ENCODE peak calls at places on chromosomes 5 and 9, in ten cellular contexts. One of them, this sample, is unnamed.

GRCh38 chr5:75951716-75952115 is 131.5 kb upstream of the SV2C start:
- DNase-seq in RWPE2: no peak
- DNase-seq in CD8-positive, alpha-beta T cell: no peak
- DNase-seq in HepG2: no peak
- DNase-seq in tibial nerve: no peak
- DNase-seq in IMR-90: no peak
- DNase-seq in dorsolateral prefrontal cortex: no peak
- DNase-seq in upper lobe of right lung: no peak
- DNase-seq in fibroblast of the aortic adventitia: no peak
- DNase-seq in colonic mucosa: no peak
- DNase-seq in this sample: no peak

GRCh38 chr5:114390431-114390830 is 28.6 kb downstream of the KCNN2 start:
- DNase-seq in RWPE2: no peak
- DNase-seq in CD8-positive, alpha-beta T cell: no peak
- DNase-seq in HepG2: no peak
- DNase-seq in tibial nerve: no peak
- DNase-seq in IMR-90: peak
- DNase-seq in dorsolateral prefrontal cortex: no peak
- DNase-seq in upper lobe of right lung: no peak
- DNase-seq in fibroblast of the aortic adventitia: no peak
- DNase-seq in colonic mucosa: no peak
- DNase-seq in this sample: no peak

GRCh38 chr5:126488362-126489065 is 65.3 kb downstream of the GRAMD2B start:
- DNase-seq in RWPE2: no peak
- DNase-seq in CD8-positive, alpha-beta T cell: no peak
- DNase-seq in HepG2: no peak
- DNase-seq in tibial nerve: no peak
- DNase-seq in IMR-90: no peak
- DNase-seq in dorsolateral prefrontal cortex: no peak
- DNase-seq in upper lobe of right lung: no peak
- DNase-seq in fibroblast of the aortic adventitia: no peak
- DNase-seq in colonic mucosa: no peak
- DNase-seq in this sample: no peak

GRCh38 chr9:21715408-21715807 is 87.0 kb upstream of the MTAP start:
- DNase-seq in RWPE2: no peak
- DNase-seq in CD8-positive, alpha-beta T cell: no peak
- DNase-seq in HepG2: no peak
- DNase-seq in tibial nerve: no peak
- DNase-seq in IMR-90: no peak
- DNase-seq in dorsolateral prefrontal cortex: no peak
- DNase-seq in upper lobe of right lung: no peak
- DNase-seq in fibroblast of the aortic adventitia: peak
- DNase-seq in colonic mucosa: no peak
- DNase-seq in this sample: no peak

GRCh38 chr9:14704281-14704680 is 11.0 kb upstream of the ZDHHC21 start:
- DNase-seq in RWPE2: no peak
- DNase-seq in CD8-positive, alpha-beta T cell: no peak
- DNase-seq in HepG2: no peak
- DNase-seq in tibial nerve: no peak
- DNase-seq in IMR-90: no peak
- DNase-seq in dorsolateral prefrontal cortex: no peak
- DNase-seq in upper lobe of right lung: no peak
- DNase-seq in fibroblast of the aortic adventitia: no peak
- DNase-seq in colonic mucosa: no peak
- DNase-seq in this sample: no peak

GRCh38 chr5:169354263-169354662 is 53.3 kb upstream of the SLIT3 start:
- DNase-seq in RWPE2: no peak
- DNase-seq in CD8-positive, alpha-beta T cell: no peak
- DNase-seq in HepG2: no peak
- DNase-seq in tibial nerve: no peak
- DNase-seq in IMR-90: peak
- DNase-seq in dorsolateral prefrontal cortex: no peak
- DNase-seq in upper lobe of right lung: no peak
- DNase-seq in fibroblast of the aortic adventitia: peak
- DNase-seq in colonic mucosa: no peak
- DNase-seq in this sample: no peak

GRCh38 chr9:74025402-74025894 is 471.7 kb upstream of the RORB start:
- DNase-seq in RWPE2: no peak
- DNase-seq in CD8-positive, alpha-beta T cell: no peak
- DNase-seq in HepG2: peak
- DNase-seq in tibial nerve: no peak
- DNase-seq in IMR-90: no peak
- DNase-seq in dorsolateral prefrontal cortex: no peak
- DNase-seq in upper lobe of right lung: no peak
- DNase-seq in fibroblast of the aortic adventitia: peak
- DNase-seq in colonic mucosa: no peak
- DNase-seq in this sample: no peak

GRCh38 chr5:111183064-111183463 is 41.1 kb upstream of the CAMK4 start:
- DNase-seq in RWPE2: no peak
- DNase-seq in CD8-positive, alpha-beta T cell: no peak
- DNase-seq in HepG2: no peak
- DNase-seq in tibial nerve: no peak
- DNase-seq in IMR-90: no peak
- DNase-seq in dorsolateral prefrontal cortex: no peak
- DNase-seq in upper lobe of right lung: no peak
- DNase-seq in fibroblast of the aortic adventitia: no peak
- DNase-seq in colonic mucosa: no peak
- DNase-seq in this sample: no peak

GRCh38 chr9:71681708-71682268 is 86.5 kb downstream of the CEMIP2 start:
- DNase-seq in RWPE2: no peak
- DNase-seq in CD8-positive, alpha-beta T cell: no peak
- DNase-seq in HepG2: no peak
- DNase-seq in tibial nerve: no peak
- DNase-seq in IMR-90: peak
- DNase-seq in dorsolateral prefrontal cortex: no peak
- DNase-seq in upper lobe of right lung: no peak
- DNase-seq in fibroblast of the aortic adventitia: peak
- DNase-seq in colonic mucosa: no peak
- DNase-seq in this sample: peak

GRCh38 chr9:129322022-129322621 is 144.1 kb upstream of the IER5L start:
- DNase-seq in RWPE2: peak
- DNase-seq in CD8-positive, alpha-beta T cell: no peak
- DNase-seq in HepG2: no peak
- DNase-seq in tibial nerve: no peak
- DNase-seq in IMR-90: no peak
- DNase-seq in dorsolateral prefrontal cortex: no peak
- DNase-seq in upper lobe of right lung: peak
- DNase-seq in fibroblast of the aortic adventitia: no peak
- DNase-seq in colonic mucosa: no peak
- DNase-seq in this sample: no peak
- TF ChIP-seq CTCF in RWPE2: no peak
- TF ChIP-seq CTCF in CD8-positive, alpha-beta T cell: no peak
- TF ChIP-seq CTCF in HepG2: no peak
- TF ChIP-seq CTCF in tibial nerve: no peak
- TF ChIP-seq CTCF in IMR-90: no peak
- TF ChIP-seq CTCF in dorsolateral prefrontal cortex: no peak
- TF ChIP-seq CTCF in upper lobe of right lung: no peak
- TF ChIP-seq CTCF in fibroblast of the aortic adventitia: no peak
- TF ChIP-seq CTCF in colonic mucosa: no peak
- TF ChIP-seq CTCF in this sample: no peak

DNA sequence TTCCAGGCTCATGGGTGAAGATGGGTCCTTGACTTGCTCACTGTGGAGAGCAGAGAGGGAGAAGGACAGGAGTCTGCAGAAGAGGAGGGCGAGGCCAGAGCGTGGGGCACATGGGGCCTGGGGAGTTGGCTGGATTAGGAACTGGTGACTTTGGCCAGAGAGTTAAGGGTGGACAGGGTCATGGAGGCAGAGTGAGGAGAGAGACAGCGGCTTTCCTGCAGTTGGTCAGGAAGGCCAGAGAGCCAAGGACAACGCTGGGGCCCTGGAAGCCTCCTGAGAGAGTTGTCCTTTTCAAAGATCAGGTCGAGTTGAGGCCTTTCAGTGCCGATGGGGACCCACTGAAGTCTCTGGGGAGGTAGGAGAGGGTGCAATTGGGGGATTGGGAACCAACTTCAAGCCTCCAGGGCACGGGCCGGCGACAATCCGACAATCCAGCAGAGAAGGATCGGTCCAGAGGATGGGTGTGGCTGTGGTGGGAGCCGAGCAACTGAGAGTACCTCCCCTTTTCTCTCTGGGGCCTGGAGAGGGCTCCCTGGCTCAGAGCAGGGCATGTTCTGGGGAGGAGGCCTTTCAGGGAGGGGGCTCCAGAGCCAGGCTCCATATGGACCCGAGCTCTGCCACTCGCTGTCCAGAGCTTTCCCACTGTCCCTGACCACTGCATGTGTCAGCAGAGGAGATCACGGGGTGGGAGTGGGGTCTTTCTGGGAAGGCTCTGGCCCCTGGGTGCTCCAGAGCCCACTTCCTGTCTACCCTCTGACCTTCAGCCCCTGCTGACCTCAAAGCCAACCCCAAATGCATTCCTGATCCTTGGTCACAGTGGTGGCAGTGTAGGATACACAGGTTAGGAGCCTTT is 7.5 kb upstream of the PHYHD1 start:
- DNase-seq in RWPE2: no peak
- DNase-seq in CD8-positive, alpha-beta T cell: no peak
- DNase-seq in HepG2: no peak
- DNase-seq in tibial nerve: no peak
- DNase-seq in IMR-90: no peak
- DNase-seq in dorsolateral prefrontal cortex: no peak
- DNase-seq in upper lobe of right lung: no peak
- DNase-seq in fibroblast of the aortic adventitia: no peak
- DNase-seq in colonic mucosa: no peak
- DNase-seq in this sample: no peak
- H3K4me3 ChIP-seq in RWPE2: peak
- H3K4me3 ChIP-seq in CD8-positive, alpha-beta T cell: no peak
- H3K4me3 ChIP-seq in HepG2: no peak
- H3K4me3 ChIP-seq in tibial nerve: peak
- H3K4me3 ChIP-seq in IMR-90: no peak
- H3K4me3 ChIP-seq in dorsolateral prefrontal cortex: no peak
- H3K4me3 ChIP-seq in upper lobe of right lung: peak
- H3K4me3 ChIP-seq in fibroblast of the aortic adventitia: no peak
- H3K4me3 ChIP-seq in colonic mucosa: no peak
- H3K4me3 ChIP-seq in this sample: no peak

GRCh38 chr9:23258569-23258968 is 567.5 kb downstream of the ELAVL2 start:
- DNase-seq in RWPE2: no peak
- DNase-seq in CD8-positive, alpha-beta T cell: no peak
- DNase-seq in HepG2: no peak
- DNase-seq in tibial nerve: no peak
- DNase-seq in IMR-90: no peak
- DNase-seq in dorsolateral prefrontal cortex: no peak
- DNase-seq in upper lobe of right lung: no peak
- DNase-seq in fibroblast of the aortic adventitia: no peak
- DNase-seq in colonic mucosa: no peak
- DNase-seq in this sample: no peak

GRCh38 chr9:23254404-23255184 is 571.4 kb downstream of the ELAVL2 start:
- DNase-seq in RWPE2: no peak
- DNase-seq in CD8-positive, alpha-beta T cell: no peak
- DNase-seq in HepG2: no peak
- DNase-seq in tibial nerve: no peak
- DNase-seq in IMR-90: no peak
- DNase-seq in dorsolateral prefrontal cortex: no peak
- DNase-seq in upper lobe of right lung: no peak
- DNase-seq in fibroblast of the aortic adventitia: no peak
- DNase-seq in colonic mucosa: no peak
- DNase-seq in this sample: no peak
- TF ChIP-seq CTCF in RWPE2: no peak
- TF ChIP-seq CTCF in CD8-positive, alpha-beta T cell: no peak
- TF ChIP-seq CTCF in HepG2: no peak
- TF ChIP-seq CTCF in tibial nerve: no peak
- TF ChIP-seq CTCF in IMR-90: no peak
- TF ChIP-seq CTCF in dorsolateral prefrontal cortex: no peak
- TF ChIP-seq CTCF in upper lobe of right lung: no peak
- TF ChIP-seq CTCF in fibroblast of the aortic adventitia: no peak
- TF ChIP-seq CTCF in colonic mucosa: no peak
- TF ChIP-seq CTCF in this sample: no peak

GRCh38 chr9:130137081-130137869 is 34.9 kb upstream of the NCS1 start:
- DNase-seq in RWPE2: no peak
- DNase-seq in CD8-positive, alpha-beta T cell: no peak
- DNase-seq in HepG2: no peak
- DNase-seq in tibial nerve: no peak
- DNase-seq in IMR-90: no peak
- DNase-seq in dorsolateral prefrontal cortex: peak
- DNase-seq in upper lobe of right lung: no peak
- DNase-seq in fibroblast of the aortic adventitia: no peak
- DNase-seq in colonic mucosa: no peak
- DNase-seq in this sample: no peak

GRCh38 chr9:130139251-130139650 is 33.0 kb upstream of the NCS1 start:
- DNase-seq in RWPE2: no peak
- DNase-seq in CD8-positive, alpha-beta T cell: no peak
- DNase-seq in HepG2: no peak
- DNase-seq in tibial nerve: no peak
- DNase-seq in IMR-90: no peak
- DNase-seq in dorsolateral prefrontal cortex: no peak
- DNase-seq in upper lobe of right lung: no peak
- DNase-seq in fibroblast of the aortic adventitia: no peak
- DNase-seq in colonic mucosa: no peak
- DNase-seq in this sample: no peak

GRCh38 chr9:130138791-130139190 is 33.4 kb upstream of the NCS1 start:
- DNase-seq in RWPE2: no peak
- DNase-seq in CD8-positive, alpha-beta T cell: no peak
- DNase-seq in HepG2: no peak
- DNase-seq in tibial nerve: peak
- DNase-seq in IMR-90: peak
- DNase-seq in dorsolateral prefrontal cortex: peak
- DNase-seq in upper lobe of right lung: no peak
- DNase-seq in fibroblast of the aortic adventitia: peak
- DNase-seq in colonic mucosa: no peak
- DNase-seq in this sample: no peak

GRCh38 chr9:130140701-130141100 is 31.5 kb upstream of the NCS1 start:
- DNase-seq in RWPE2: no peak
- DNase-seq in CD8-positive, alpha-beta T cell: no peak
- DNase-seq in HepG2: no peak
- DNase-seq in tibial nerve: no peak
- DNase-seq in IMR-90: no peak
- DNase-seq in dorsolateral prefrontal cortex: peak
- DNase-seq in upper lobe of right lung: no peak
- DNase-seq in fibroblast of the aortic adventitia: no peak
- DNase-seq in colonic mucosa: no peak
- DNase-seq in this sample: no peak

DNA sequence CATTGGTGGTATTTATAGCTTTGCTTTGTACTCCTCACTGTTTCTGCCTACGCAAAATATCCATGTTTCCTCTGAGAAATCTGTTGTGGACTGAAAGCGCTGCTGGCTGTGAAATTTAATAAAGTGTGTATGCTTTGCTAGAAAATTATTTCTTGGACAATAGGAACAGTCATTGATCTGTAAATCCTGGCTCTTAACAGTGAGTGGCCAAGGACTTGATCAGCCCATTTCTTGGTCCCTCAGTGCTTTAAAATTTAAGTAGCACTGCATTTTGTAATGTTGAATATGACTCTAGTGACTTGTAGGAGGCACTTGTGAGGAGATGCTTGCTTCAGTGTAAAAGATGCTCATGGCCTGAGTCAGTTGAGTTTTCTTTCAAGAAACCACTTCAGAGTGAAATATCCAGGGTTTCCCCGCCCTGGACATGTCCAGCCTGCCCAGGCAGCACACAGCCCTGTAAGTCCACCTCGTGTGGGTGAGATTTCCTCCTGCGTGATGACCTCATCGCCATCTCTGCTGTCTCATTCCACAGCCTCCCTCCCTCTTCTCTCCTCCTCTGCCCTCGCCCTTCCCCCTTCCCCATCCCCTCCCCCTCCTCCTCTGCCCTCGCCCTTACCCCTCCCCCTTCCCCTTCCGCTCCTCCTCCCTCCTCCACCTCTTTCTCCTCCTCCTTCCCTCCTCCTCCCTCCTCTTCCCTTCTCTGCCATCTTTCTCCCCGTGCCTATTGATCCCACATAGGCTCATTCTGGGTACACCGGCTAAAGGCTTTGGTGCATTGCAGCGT is 34.1 kb upstream of the NCS1 start:
- DNase-seq in RWPE2: peak
- DNase-seq in CD8-positive, alpha-beta T cell: no peak
- DNase-seq in HepG2: no peak
- DNase-seq in tibial nerve: no peak
- DNase-seq in IMR-90: peak
- DNase-seq in dorsolateral prefrontal cortex: no peak
- DNase-seq in upper lobe of right lung: no peak
- DNase-seq in fibroblast of the aortic adventitia: peak
- DNase-seq in colonic mucosa: no peak
- DNase-seq in this sample: no peak
- H3K4me3 ChIP-seq in RWPE2: no peak
- H3K4me3 ChIP-seq in CD8-positive, alpha-beta T cell: no peak
- H3K4me3 ChIP-seq in HepG2: no peak
- H3K4me3 ChIP-seq in tibial nerve: no peak
- H3K4me3 ChIP-seq in IMR-90: no peak
- H3K4me3 ChIP-seq in dorsolateral prefrontal cortex: no peak
- H3K4me3 ChIP-seq in upper lobe of right lung: no peak
- H3K4me3 ChIP-seq in fibroblast of the aortic adventitia: peak
- H3K4me3 ChIP-seq in colonic mucosa: no peak
- H3K4me3 ChIP-seq in this sample: no peak